ENCODE peak calls at places on chromosome 11, in four cellular contexts. F, R, Q and T are unnamed samples.

GRCh38 chr11:74566386-74566960 is 25.9 kb upstream of the POLD3 start:
- DNase-seq in F (no peak), Q (no peak), R (no peak), T (no peak)

GRCh38 chr11:130516175-130516867 is 67.9 kb downstream of the ADAMTS15 start:
- DNase-seq in F (no peak), R (no peak), Q (no peak), T (no peak)

GRCh38 chr11:135075740-135076139 is 663.7 kb upstream of the B3GAT1 start:
- DNase-seq in R (peak), F (peak), Q (no peak), T (no peak)

GRCh38 chr11:66860449-66860831 is 3.6 kb downstream of the LRFN4 start:
- DNase-seq in Q (no peak), F (no peak), R (no peak), T (no peak)

GRCh38 chr11:69398529-69399492 is 82.7 kb upstream of the LINC01488 start:
- DNase-seq in F (no peak), Q (no peak), R (no peak), T (peak)

GRCh38 chr11:117843666-117844484 is 19.3 kb upstream of the FXYD2 start:
- DNase-seq in F (peak), Q (peak), R (peak), T (peak)

GRCh38 chr11:117334896-117335295 is 7.2 kb downstream of the CEP164 start:
- DNase-seq in F (no peak), R (no peak), Q (no peak), T (no peak)

GRCh38 chr11:69274531-69275016 is 19.4 kb upstream of the MYEOV start:
- DNase-seq in Q (no peak), F (no peak), R (no peak), T (peak)

GRCh38 chr11:35141538-35141937 is 2.6 kb downstream of the CD44 start:
- DNase-seq in Q (no peak), F (no peak), R (peak), T (no peak)

GRCh38 chr11:118221419-118221818 is 3.4 kb downstream of the JAML start:
- DNase-seq in F (no peak), R (no peak), Q (no peak), T (no peak)

GRCh38 chr11:100574894-100575769 is 112.0 kb upstream of the ARHGAP42 start:
- DNase-seq in R (no peak), Q (no peak), F (peak), T (no peak)

GRCh38 chr11:69159153-69159850 is 3.6 kb downstream of the SMIM38 start:
- DNase-seq in F (no peak), Q (no peak), R (no peak), T (no peak)

GRCh38 chr11:79694368-79694767 is 253.5 kb upstream of the TENM4 start:
- DNase-seq in Q (no peak), F (no peak), R (no peak), T (peak)

GRCh38 chr11:26930518-26931247 is 63.2 kb upstream of the FIBIN start:
- DNase-seq in R (no peak), Q (no peak), F (no peak), T (no peak)

GRCh38 chr11:33777906-33778305 is 3.6 kb upstream of the FBXO3 start:
- DNase-seq in F (peak), R (no peak), Q (no peak), T (no peak)

GRCh38 chr11:35155677-35156076 is 16.7 kb downstream of the CD44 start:
- DNase-seq in R (no peak), Q (no peak), F (no peak), T (no peak)

GRCh38 chr11:98110030-98110429 is 910.7 kb upstream of the CNTN5 start:
- DNase-seq in F (no peak), Q (no peak), R (no peak), T (no peak)

DNA sequence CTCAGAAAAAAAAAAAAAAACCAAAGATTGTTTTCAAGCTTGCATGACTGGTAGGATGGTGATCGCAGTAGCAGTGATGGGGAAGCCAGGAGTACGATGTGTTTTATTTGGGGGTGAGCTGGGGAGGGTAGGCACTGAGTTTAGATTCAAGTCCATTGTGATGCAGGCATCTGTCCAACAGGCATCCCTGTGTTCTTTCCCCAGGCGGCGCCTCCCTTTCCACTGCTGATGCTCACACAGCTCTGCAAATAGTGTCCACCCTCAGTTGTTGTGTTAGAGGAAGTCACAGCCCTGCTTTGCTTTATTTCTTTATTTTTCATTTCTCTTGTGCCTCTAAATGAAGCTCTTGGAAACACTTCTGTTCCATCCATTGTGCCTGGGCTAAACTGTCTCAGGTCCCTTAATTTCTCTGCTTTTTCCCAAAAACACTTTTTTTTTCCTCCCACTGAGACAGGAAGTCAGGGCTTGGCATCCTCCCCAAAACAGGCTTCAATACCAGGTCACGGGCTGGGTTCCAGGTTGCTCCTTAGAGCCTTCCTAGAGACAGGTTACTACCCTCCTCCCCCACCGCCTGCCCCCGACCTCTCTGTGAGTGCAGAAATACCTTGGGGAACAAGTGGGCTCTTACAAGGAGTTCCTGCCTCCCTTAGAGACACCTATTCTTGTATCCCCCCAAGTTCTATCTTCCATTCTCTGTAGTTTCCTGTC is 38.6 kb upstream of the HSPA8 start:
- DNase-seq in F (no peak), Q (no peak), R (no peak), T (no peak)
- H3K27ac ChIP-seq in F (no peak), Q (no peak), R (no peak), T (peak)

DNA sequence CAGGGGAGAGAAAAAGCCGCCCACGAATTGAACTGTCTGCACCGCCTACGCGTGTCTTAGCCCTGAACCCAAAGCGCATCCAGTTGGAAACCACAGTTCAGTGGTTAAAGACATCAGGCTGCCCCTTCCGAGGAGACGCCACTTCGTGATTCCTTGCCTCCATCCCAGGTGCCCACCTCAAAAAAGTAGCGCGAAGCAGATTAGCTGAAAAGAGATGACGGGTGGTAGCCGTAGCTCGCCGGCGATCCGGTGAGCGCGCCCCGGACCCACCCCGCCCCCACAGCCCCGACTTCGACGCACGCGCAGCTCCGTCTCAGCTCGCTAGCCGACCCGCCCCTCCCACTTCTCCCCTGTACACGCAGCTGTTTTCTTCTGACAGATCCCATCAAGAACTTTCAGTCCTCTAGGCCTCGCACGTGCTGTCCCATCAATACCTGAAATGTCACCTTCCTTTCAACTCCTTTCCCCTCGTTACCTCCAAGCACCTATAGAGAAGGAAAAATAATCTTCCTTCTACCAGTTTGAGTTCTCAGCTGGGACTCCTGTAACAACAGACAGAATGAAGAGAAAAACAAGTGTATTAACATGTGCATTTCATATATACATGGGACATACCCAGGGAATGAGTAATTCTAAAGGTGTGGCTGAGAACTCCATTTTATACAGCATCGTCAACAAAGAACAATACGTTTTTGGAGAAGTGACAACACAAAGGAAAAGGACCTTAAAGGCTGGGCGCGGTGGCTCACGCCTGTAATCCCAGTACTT is 49.5 kb downstream of the OR4D9 start:
- DNase-seq in Q (peak), R (peak), F (peak), T (peak)
- H3K27ac ChIP-seq in Q (peak), R (peak), F (peak), T (peak)

GRCh38 chr11:70900540-70900939 is 351.8 kb downstream of the SHANK2 start:
- DNase-seq in F (no peak), Q (no peak), R (no peak), T (no peak)
- H3K27ac ChIP-seq in F (no peak), Q (no peak), R (no peak), T (no peak)

GRCh38 chr11:106276859-106277436 is 199.5 kb downstream of the AASDHPPT start:
- DNase-seq in F (no peak), Q (no peak), R (no peak), T (peak)
- H3K27ac ChIP-seq in F (no peak), Q (peak), R (no peak), T (no peak)

GRCh38 chr11:10603721-10604297 is 35.3 kb upstream of the LYVE1 start:
- DNase-seq in Q (no peak), R (no peak), F (no peak), T (no peak)
- H3K27ac ChIP-seq in Q (no peak), R (no peak), F (no peak), T (peak)

GRCh38 chr11:128552783-128553661 is 34.3 kb downstream of the ETS1 start:
- DNase-seq in Q (no peak), F (no peak), R (no peak), T (peak)

GRCh38 chr11:128551641-128552335 is 35.6 kb downstream of the ETS1 start:
- DNase-seq in R (no peak), F (no peak), Q (no peak), T (no peak)

GRCh38 chr11:128550261-128550821 is 37.0 kb downstream of the ETS1 start:
- DNase-seq in Q (no peak), F (no peak), R (no peak), T (no peak)

GRCh38 chr11:128549256-128549944 is 38.0 kb downstream of the ETS1 start:
- DNase-seq in Q (no peak), F (no peak), R (no peak), T (no peak)

DNA sequence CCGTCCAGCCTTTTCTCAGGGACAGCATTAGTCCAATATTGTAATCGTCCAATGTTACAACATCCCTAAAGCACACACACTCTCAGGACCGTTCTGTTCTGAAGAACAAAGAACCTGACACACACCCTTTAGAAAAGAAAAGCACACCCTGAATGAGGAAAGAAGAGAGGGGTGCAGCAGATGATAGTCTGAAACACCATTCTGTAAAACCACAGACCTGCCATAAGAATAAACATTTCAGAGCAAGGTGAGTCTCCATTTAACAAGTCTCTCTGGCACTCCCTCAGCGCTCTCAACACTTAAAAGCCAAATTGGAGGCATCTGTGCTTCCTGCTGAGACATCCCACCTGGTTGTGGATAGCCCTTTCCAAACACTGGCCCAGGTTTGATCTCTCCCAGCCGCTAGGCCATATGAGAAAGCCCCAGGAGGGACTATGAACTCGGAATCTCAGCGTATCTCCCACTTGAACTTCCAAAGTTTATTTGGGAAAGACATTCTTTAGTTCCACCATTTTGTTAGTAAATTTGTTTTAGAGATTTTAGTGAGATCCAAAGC is 36.3 kb downstream of the ETS1 start:
- DNase-seq in F (no peak), Q (no peak), R (no peak), T (no peak)
- H3K27ac ChIP-seq in F (no peak), Q (no peak), R (peak), T (no peak)

GRCh38 chr11:28338371-28338770 is 230.2 kb downstream of the METTL15 start:
- DNase-seq in Q (no peak), F (no peak), R (no peak), T (no peak)
- H3K27ac ChIP-seq in Q (no peak), F (no peak), R (no peak), T (no peak)

GRCh38 chr11:103420593-103420992 is 311.4 kb downstream of the DYNC2H1 start:
- DNase-seq in R (no peak), F (peak), Q (no peak), T (no peak)
- H3K27ac ChIP-seq in R (no peak), F (peak), Q (no peak), T (no peak)